ENCODE peak calls at places on chromosomes 12 and 14, in ten cellular contexts. X is cardiac muscle cell; L is hepatocyte; W is aorta; A is CD8-positive, alpha-beta memory T cell; O is PC-9; R is RWPE2; N is thoracic aorta; H is CD4-positive, alpha-beta T cell; E is sigmoid colon. D is an unnamed sample.

GRCh38 chr12:82047480-82047879 is 288.3 kb upstream of the PPFIA2 start:
- DNase-seq in X (peak; percentile 1), L (no peak), W (no peak), A (no peak), O (no peak), R (no peak), N (no peak), H (no peak), E (no peak), D (no peak)

GRCh38 chr12:31020385-31021166 is 53.1 kb upstream of the DDX11 start:
- DNase-seq in X (no peak), L (no peak), W (no peak), A (no peak), O (no peak), R (no peak), N (no peak), H (no peak), E (peak; percentile 54), D (no peak)

GRCh38 chr12:55847603-55848329 is 5.0 kb upstream of the MMP19 start:
- DNase-seq in X (peak; percentile 100), L (peak; percentile 91), W (peak; percentile 96), A (no peak), O (peak; percentile 41), R (peak; percentile 92), N (peak; percentile 95), H (no peak), E (peak; percentile 98), D (peak; percentile 92)

GRCh38 chr14:36981832-36982528 is 190.4 kb downstream of the SLC25A21 start:
- DNase-seq in X (no peak), L (no peak), W (no peak), A (no peak), O (no peak), R (no peak), N (no peak), H (no peak), E (no peak), D (peak; percentile 87)

GRCh38 chr12:79618848-79619404 is 71.8 kb downstream of the PAWR start:
- DNase-seq in X (peak; percentile 43), L (no peak), W (no peak), A (no peak), O (no peak), R (peak; percentile 64), N (no peak), H (no peak), E (no peak), D (peak; percentile 72)

GRCh38 chr14:68174446-68174845 is 354.9 kb downstream of the RAD51B start:
- DNase-seq in X (no peak), L (no peak), W (no peak), A (no peak), O (no peak), R (no peak), N (no peak), H (no peak), E (no peak), D (no peak)

GRCh38 chr14:104322531-104323466 is 184.4 kb downstream of the KIF26A start:
- DNase-seq in X (no peak), L (no peak), W (no peak), A (no peak), O (no peak), R (peak; percentile 52), N (no peak), H (no peak), E (peak; percentile 17), D (no peak)

GRCh38 chr12:58413794-58414193 is 472.4 kb downstream of the ATP23 start:
- DNase-seq in X (peak; percentile 85), L (peak; percentile 48), W (no peak), A (no peak), O (no peak), R (no peak), N (no peak), H (no peak), E (no peak), D (peak; percentile 54)

GRCh38 chr12:51752490-51752889 is 96.0 kb downstream of the FIGNL2 start:
- DNase-seq in X (peak; percentile 91), L (peak; percentile 64), W (peak; percentile 70), A (no peak), O (no peak), R (no peak), N (peak; percentile 31), H (no peak), E (peak; percentile 85), D (no peak)

DNA sequence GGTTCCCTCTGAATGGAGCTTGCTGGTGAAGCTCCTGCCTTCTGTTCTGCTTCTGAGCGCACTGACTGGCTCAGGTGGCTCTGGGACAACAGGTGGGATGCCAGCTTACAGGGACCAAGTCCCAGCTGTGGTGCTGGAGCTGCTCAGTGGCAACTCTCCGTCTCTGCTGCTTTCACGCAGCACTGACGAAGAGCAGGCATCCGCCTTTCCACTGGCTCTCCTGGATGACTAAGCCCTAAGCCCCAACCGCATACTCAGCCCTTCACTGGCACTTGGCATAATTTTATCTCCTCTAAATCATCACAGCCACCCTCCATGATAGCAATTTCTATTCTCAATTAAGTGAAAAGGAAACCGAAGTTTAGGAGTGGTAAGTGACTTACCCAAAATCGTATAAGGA is 3.7 kb upstream of the RTL1 start:
- DNase-seq in X (no peak), L (no peak), W (no peak), A (no peak), O (no peak), R (no peak), N (no peak), H (no peak), E (no peak), D (no peak)
- H3K27ac ChIP-seq in X (no peak overlapping the region), L (no peak overlapping the region), W (no peak overlapping the region), A (no peak overlapping the region), O (no peak overlapping the region), R (no peak overlapping the region), N (no peak overlapping the region), H (no peak overlapping the region), E (no peak overlapping the region), D (no peak overlapping the region)

GRCh38 chr12:2284857-2285256 is 232.1 kb downstream of the CACNA1C start:
- DNase-seq in X (peak; percentile 88), L (peak; percentile 86), W (peak; percentile 85), A (no peak), O (peak; percentile 19), R (no peak), N (no peak), H (no peak), E (peak; percentile 84), D (no peak)

GRCh38 chr12:2285462-2285861 is 232.7 kb downstream of the CACNA1C start:
- DNase-seq in X (no peak), L (no peak), W (no peak), A (no peak), O (no peak), R (no peak), N (no peak), H (no peak), E (no peak), D (no peak)

GRCh38 chr12:2286461-2287131 is 233.8 kb downstream of the CACNA1C start:
- DNase-seq in X (no peak), L (no peak), W (no peak), A (no peak), O (no peak), R (no peak), N (no peak), H (no peak), E (no peak), D (no peak)

GRCh38 chr12:2287151-2287550 is 234.4 kb downstream of the CACNA1C start:
- DNase-seq in X (no peak), L (no peak), W (no peak), A (no peak), O (no peak), R (no peak), N (no peak), H (no peak), E (no peak), D (no peak)

DNA sequence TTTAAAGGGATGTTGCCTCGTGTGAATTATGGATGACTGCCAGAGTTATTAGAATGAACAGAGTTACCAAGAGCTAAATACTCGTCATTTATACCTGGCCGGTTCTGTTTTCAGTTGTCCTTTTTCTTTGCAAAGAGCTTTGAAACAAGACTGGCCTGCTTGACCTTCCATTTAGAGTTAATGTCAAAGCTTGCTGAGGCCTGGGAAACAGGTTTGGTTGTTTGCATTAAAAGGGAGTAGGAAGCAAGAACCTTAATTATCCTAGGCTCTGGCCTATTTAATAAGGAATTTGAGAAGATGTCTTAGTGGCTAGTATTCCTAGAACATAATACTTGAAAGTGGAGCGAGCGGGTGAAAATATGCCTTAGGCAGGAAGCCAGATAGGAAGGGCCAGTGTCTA is 233.3 kb downstream of the CACNA1C start:
- DNase-seq in X (no peak), L (no peak), W (no peak), A (no peak), O (no peak), R (no peak), N (no peak), H (no peak), E (no peak), D (no peak)
- H3K27ac ChIP-seq in X (peak overlapping the region; percentile 61), L (peak overlapping the region; percentile 50), W (peak overlapping the region; percentile 76), A (no peak overlapping the region), O (no peak overlapping the region), R (no peak overlapping the region), N (peak overlapping the region; percentile 60), H (no peak overlapping the region), E (peak overlapping the region; percentile 80), D (no peak overlapping the region)

DNA sequence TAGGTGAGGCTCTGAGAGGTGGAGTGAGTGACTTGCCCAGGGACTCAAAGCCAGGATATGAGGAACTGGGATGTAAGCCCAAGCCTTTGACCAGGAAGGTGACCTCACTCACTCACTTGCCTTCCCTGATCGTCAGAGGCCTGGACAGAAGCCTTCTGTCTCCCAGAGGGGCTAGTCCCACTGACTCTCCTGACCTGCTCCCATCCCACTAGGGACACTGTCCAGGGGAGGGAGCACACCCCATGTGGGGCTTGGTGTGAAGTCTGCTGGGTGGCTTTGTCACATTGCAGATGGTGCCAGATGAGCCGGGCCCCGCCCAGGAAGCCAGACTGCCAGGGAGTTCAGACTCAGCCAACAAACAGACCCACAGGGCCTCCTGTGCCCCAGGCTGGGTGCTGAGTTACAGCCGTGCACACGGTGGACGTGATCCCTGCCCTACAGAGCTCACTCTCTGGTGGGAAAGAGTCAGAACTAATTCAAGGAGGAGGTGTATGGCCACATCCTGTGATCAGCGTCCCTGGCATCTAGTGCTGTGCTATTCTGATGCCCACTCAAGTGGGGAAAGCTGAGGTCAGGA is 28.3 kb downstream of the MMAB start:
- DNase-seq in X (peak; percentile 24), L (no peak), W (no peak), A (peak; percentile 18), O (peak; percentile 52), R (no peak), N (no peak), H (no peak), E (no peak), D (peak; percentile 21)
- H3K27ac ChIP-seq in X (no peak overlapping the region), L (no peak overlapping the region), W (no peak overlapping the region), A (no peak overlapping the region), O (peak overlapping the region; percentile 45), R (no peak overlapping the region), N (no peak overlapping the region), H (no peak overlapping the region), E (no peak overlapping the region), D (no peak overlapping the region)

DNA sequence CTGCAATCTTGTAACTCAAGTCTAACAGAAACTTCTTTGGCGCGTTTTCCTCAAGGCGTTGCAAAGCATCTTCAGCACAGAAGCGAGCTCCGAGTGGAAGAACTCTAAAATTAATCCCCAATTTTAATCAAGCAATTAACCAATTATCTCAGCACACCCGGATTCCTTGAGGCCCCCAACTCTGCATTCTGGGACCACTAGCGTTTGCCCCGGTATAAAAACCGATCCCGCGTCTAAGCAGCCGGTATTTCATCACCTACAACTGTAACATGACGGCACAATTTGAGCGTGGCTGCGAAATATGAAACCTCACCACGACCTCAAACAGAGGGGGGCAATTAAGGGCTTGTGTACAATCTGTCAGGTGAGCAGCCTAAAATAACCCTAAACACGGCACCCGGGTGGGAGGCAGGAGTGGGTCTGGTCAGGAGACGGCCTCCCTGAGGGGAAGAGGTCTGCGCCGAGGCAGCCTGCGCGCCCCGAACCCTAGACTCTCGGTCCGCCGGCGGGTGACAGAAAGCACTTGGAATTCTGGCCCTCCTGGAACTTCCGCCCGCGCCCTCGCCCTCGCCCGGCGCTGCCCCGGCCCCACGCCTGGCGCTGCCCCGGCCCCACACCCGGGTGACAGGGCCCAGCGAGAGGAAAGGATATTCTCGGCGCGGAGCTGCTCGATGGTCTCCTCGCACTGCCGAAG is 594 bp downstream of the ZCCHC8 start:
- DNase-seq in X (peak; percentile 70), L (peak; percentile 68), W (peak; percentile 57), A (peak; percentile 34), O (peak; percentile 52), R (no peak), N (peak; percentile 10), H (peak; percentile 29), E (peak; percentile 84), D (peak; percentile 49)
- H3K27ac ChIP-seq in X (peak overlapping the region; percentile 98), L (peak overlapping the region; percentile 99), W (peak overlapping the region; percentile 72), A (peak overlapping the region; percentile 93), O (peak overlapping the region; percentile 91), R (peak overlapping the region; percentile 90), N (peak overlapping the region; percentile 94), H (peak overlapping the region; percentile 88), E (peak overlapping the region; percentile 99), D (peak overlapping the region; percentile 84)